ENCODE peak calls at places on chromosome 10, in eight cellular contexts. D is uterus, R is astrocyte, H is tibial nerve, S is thyroid gland, V is prostate gland, Y is fibroblast of lung, O is transverse colon. X is an unnamed sample. For H3K4me1, the result is how much of the 10 kb centered on the place peaks cover.

GRCh38 chr10:42491001-42491592 is 147.3 kb downstream of the ZNF33B start:
- DNase-seq in S (no peak), D (no peak), Y (peak), O (no peak), R (peak), V (no peak), H (no peak), X (no peak)

GRCh38 chr10:49138361-49138891 is 4.6 kb upstream of the FAM170B start:
- DNase-seq in D (peak), Y (peak), R (peak), O (no peak), S (no peak), V (no peak), H (no peak), X (no peak)

GRCh38 chr10:69892436-69893215 is 90.9 kb downstream of the COL13A1 start:
- DNase-seq in D (no peak), H (no peak), S (peak), V (no peak), O (no peak), Y (no peak), R (no peak), X (no peak)

GRCh38 chr10:127882391-127882790 is 10.3 kb downstream of the CLRN3 start:
- DNase-seq in H (no peak), D (no peak), O (no peak), V (no peak), R (no peak), S (no peak), Y (no peak), X (no peak)

GRCh38 chr10:121167534-121168243 is 316.5 kb downstream of the WDR11 start:
- DNase-seq in D (no peak), O (peak), V (no peak), R (peak), H (no peak), S (no peak), Y (peak), X (no peak)

GRCh38 chr10:123512881-123513822 is 153.0 kb upstream of the GPR26 start:
- DNase-seq in V (no peak), H (no peak), O (no peak), S (no peak), R (no peak), Y (no peak), D (no peak), X (no peak)

GRCh38 chr10:59323036-59323459 is 39.3 kb downstream of the FAM13C start:
- DNase-seq in Y (no peak), O (peak), V (peak), R (no peak), S (peak), H (no peak), D (no peak), X (no peak)

GRCh38 chr10:95788830-95789229 is 32.9 kb downstream of the ENTPD1 start:
- DNase-seq in R (peak), O (no peak), Y (peak), S (no peak), D (no peak), H (no peak), V (no peak), X (no peak)

GRCh38 chr10:82827901-82828300 is 952.9 kb downstream of the NRG3 start:
- DNase-seq in V (no peak), S (no peak), O (no peak), Y (no peak), H (no peak), R (no peak), D (no peak), X (no peak)

GRCh38 chr10:34063592-34063991 is 729.1 kb upstream of the NRP1 start:
- DNase-seq in H (no peak), S (no peak), R (no peak), Y (no peak), D (no peak), O (no peak), V (no peak), X (no peak)

GRCh38 chr10:14449293-14449815 is 118.6 kb upstream of the FRMD4A start:
- DNase-seq in S (no peak), O (no peak), D (no peak), Y (no peak), R (no peak), H (no peak), V (no peak), X (no peak)

GRCh38 chr10:127755758-127756157 is 18.8 kb downstream of the FOXI2 start:
- DNase-seq in V (no peak), O (no peak), H (no peak), D (no peak), Y (no peak), R (no peak), S (peak), X (no peak)

GRCh38 chr10:124742418-124743187 is 1.6 kb downstream of the FAM53B start:
- DNase-seq in D (peak), Y (peak), V (no peak), O (no peak), R (no peak), H (no peak), S (no peak), X (no peak)

GRCh38 chr10:31749981-31750850 is 178.4 kb downstream of the ARHGAP12 start:
- DNase-seq in R (peak), D (peak), Y (no peak), O (peak), S (peak), H (no peak), V (no peak), X (no peak)

GRCh38 chr10:1626835-1627234 is 110.5 kb downstream of the ADARB2 start:
- DNase-seq in D (no peak), R (no peak), V (no peak), O (no peak), Y (no peak), H (no peak), S (no peak), X (no peak)

GRCh38 chr10:47294057-47294456 is 5.9 kb upstream of the GDF10 start:
- DNase-seq in S (no peak), Y (no peak), V (no peak), R (no peak), H (no peak), D (peak), O (no peak), X (no peak)

GRCh38 chr10:98309366-98310355 is 41.7 kb upstream of the LOXL4 start:
- DNase-seq in H (peak), D (peak), Y (peak), S (peak), O (peak), V (peak), R (peak), X (peak)

GRCh38 chr10:121662945-121663917 is 65.0 kb upstream of the FGFR2 start:
- DNase-seq in Y (no peak), O (peak), S (peak), H (no peak), R (no peak), D (no peak), V (no peak), X (no peak)

GRCh38 chr10:105699504-105699903 is 1058.4 kb downstream of the SORCS3 start:
- DNase-seq in V (no peak), O (no peak), H (no peak), R (no peak), S (no peak), Y (no peak), D (no peak), X (no peak)

GRCh38 chr10:96440257-96441125 is 73.2 kb downstream of the TLL2 start:
- DNase-seq in S (no peak), Y (no peak), D (no peak), R (no peak), O (no peak), V (no peak), H (no peak), X (no peak)

GRCh38 chr10:53749439-53749838 is 976.9 kb upstream of the MBL2 start:
- DNase-seq in R (no peak), V (no peak), H (no peak), Y (no peak), O (no peak), S (no peak), D (no peak), X (no peak)

GRCh38 chr10:86646933-86647332 is 7.4 kb upstream of the OPN4 start:
- DNase-seq in R (no peak), S (no peak), H (no peak), O (no peak), D (no peak), Y (no peak), V (no peak), X (no peak)

GRCh38 chr10:36494386-36494785 is 631.0 kb upstream of the ANKRD30A start:
- DNase-seq in R (peak), D (no peak), O (no peak), Y (peak), S (no peak), H (no peak), V (no peak), X (no peak)

GRCh38 chr10:49285232-49285631 is 13.7 kb upstream of the C10orf71 start:
- DNase-seq in D (no peak), R (no peak), H (no peak), V (no peak), S (no peak), Y (no peak), O (no peak), X (no peak)

GRCh38 chr10:57664815-57665214 is 602.9 kb downstream of the IPMK start:
- DNase-seq in S (no peak), D (no peak), R (no peak), O (no peak), H (no peak), Y (peak), V (no peak), X (no peak)

GRCh38 chr10:60281792-60282353 is 107.8 kb downstream of the ANK3 start:
- DNase-seq in R (no peak), O (no peak), V (no peak), H (no peak), S (no peak), D (no peak), Y (no peak), X (no peak)

GRCh38 chr10:6108631-6109443 is 20.0 kb downstream of the RBM17 start:
- DNase-seq in Y (peak), R (peak), H (no peak), O (no peak), V (no peak), D (no peak), S (peak), X (no peak)

GRCh38 chr10:93006435-93007039 is 54.1 kb upstream of the CYP26C1 start:
- DNase-seq in Y (peak), O (no peak), H (no peak), S (no peak), R (peak), D (no peak), V (peak), X (no peak)

GRCh38 chr10:92604841-92605240 is 11.9 kb downstream of the KIF11 start:
- DNase-seq in D (no peak), O (no peak), Y (no peak), R (no peak), S (no peak), H (no peak), V (no peak), X (no peak)

GRCh38 chr10:63539994-63540393 is 18.8 kb downstream of the REEP3 start:
- DNase-seq in H (no peak), R (no peak), V (no peak), D (no peak), S (no peak), Y (no peak), O (no peak), X (no peak)

GRCh38 chr10:31041011-31041410 is 9.3 kb upstream of the ZNF438 start:
- DNase-seq in D (no peak), V (no peak), O (no peak), H (no peak), Y (peak), S (no peak), R (peak), X (no peak)

GRCh38 chr10:15202639-15203038 is 34.1 kb upstream of the NMT2 start:
- DNase-seq in S (no peak), H (no peak), O (no peak), R (no peak), V (no peak), Y (no peak), D (no peak), X (no peak)

GRCh38 chr10:130215076-130215917 is 79.1 kb downstream of the GLRX3 start:
- DNase-seq in D (no peak), S (no peak), O (no peak), R (no peak), V (no peak), Y (no peak), H (no peak), X (no peak)

GRCh38 chr10:79404690-79405131 is 40.7 kb downstream of the ZCCHC24 start:
- DNase-seq in R (no peak), D (peak), H (no peak), Y (no peak), S (peak), V (no peak), O (peak), X (no peak)

GRCh38 chr10:6177880-6178281 is 24.9 kb upstream of the PFKFB3 start:
- DNase-seq in S (no peak), R (no peak), V (no peak), Y (no peak), H (no peak), O (no peak), D (no peak), X (no peak)

GRCh38 chr10:17910144-17910789 is 41.5 kb upstream of the SLC39A12 start:
- DNase-seq in H (no peak), R (peak), O (peak), D (peak), Y (peak), S (peak), V (peak), X (no peak)

GRCh38 chr10:94614558-94614957 is 69.0 kb downstream of the HELLS start:
- DNase-seq in D (no peak), V (no peak), H (no peak), O (no peak), S (no peak), R (no peak), Y (no peak), X (no peak)

GRCh38 chr10:9222917-9223316 is 1168.4 kb downstream of the GATA3 start:
- DNase-seq in V (no peak), R (peak), O (no peak), S (no peak), H (no peak), Y (peak), D (no peak), X (no peak)

DNA sequence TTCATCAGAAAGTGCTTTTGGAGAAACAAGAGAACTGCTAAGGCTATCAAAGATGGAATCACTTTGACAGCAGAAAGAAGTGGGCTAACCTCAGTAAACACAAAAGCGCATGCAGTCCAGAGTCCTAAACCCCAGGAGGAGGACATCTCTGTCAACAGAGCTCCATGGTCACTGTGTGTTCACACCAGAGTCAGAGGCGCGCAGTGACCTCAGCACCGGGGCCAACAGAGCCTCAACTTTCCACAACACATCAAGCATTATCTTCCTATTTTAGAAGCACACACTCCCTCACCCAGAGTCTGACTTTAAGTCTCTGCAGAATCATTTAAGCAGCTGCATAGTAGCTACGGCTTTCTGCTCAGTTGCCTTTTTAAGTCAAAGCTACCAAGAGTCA is 195.3 kb downstream of the DIP2C start:
- DNase-seq in R (no peak), Y (no peak), H (no peak), V (no peak), O (no peak), D (no peak), S (no peak), X (no peak)
- H3K4me1 ChIP-seq in R (under half), Y (under half), H (under half), V (under half), O (under half), D (under half), S (under half), X (under half)

GRCh38 chr10:131982796-131983195 is 1.1 kb upstream of the BNIP3 start:
- DNase-seq in O (no peak), V (peak), D (no peak), R (no peak), H (no peak), S (no peak), Y (no peak), X (no peak)

GRCh38 chr10:131980757-131981428 is 830 bp downstream of the BNIP3 start:
- DNase-seq in D (no peak), S (peak), O (no peak), V (no peak), R (no peak), Y (no peak), H (no peak), X (no peak)

GRCh38 chr10:131982185-131982756 is 548 bp upstream of the BNIP3 start:
- DNase-seq in H (no peak), S (no peak), R (no peak), V (no peak), O (no peak), Y (no peak), D (no peak), X (no peak)

GRCh38 chr10:131980321-131980720 is 1.4 kb downstream of the BNIP3 start:
- DNase-seq in O (no peak), H (no peak), D (no peak), Y (no peak), V (no peak), R (no peak), S (no peak), X (no peak)

GRCh38 chr10:131981429-131982184 is at the start of gene BNIP3:
- DNase-seq in H (peak), V (peak), D (peak), R (peak), S (peak), Y (peak), O (peak), X (peak)
- TF ChIP-seq CTCF in H (no peak), V (no peak), D (no peak), R (no peak), S (peak), Y (no peak), O (no peak), X (peak)

GRCh38 chr10:3666525-3667302 is 118.3 kb downstream of the KLF6 start:
- DNase-seq in V (no peak), S (no peak), H (no peak), Y (no peak), O (no peak), R (no peak), D (no peak), X (no peak)

GRCh38 chr10:3671431-3671955 is 113.5 kb downstream of the KLF6 start:
- DNase-seq in O (no peak), H (no peak), D (no peak), V (no peak), S (no peak), R (no peak), Y (no peak), X (no peak)

GRCh38 chr10:3668276-3668960 is 116.6 kb downstream of the KLF6 start:
- DNase-seq in R (peak), V (peak), H (no peak), D (peak), O (peak), S (peak), Y (peak), X (no peak)

GRCh38 chr10:3672220-3672619 is 112.8 kb downstream of the KLF6 start:
- DNase-seq in Y (peak), H (no peak), V (no peak), S (no peak), D (no peak), O (no peak), R (no peak), X (no peak)

GRCh38 chr10:3668961-3669330 is 116.1 kb downstream of the KLF6 start:
- DNase-seq in H (no peak), S (no peak), R (no peak), V (no peak), D (no peak), Y (no peak), O (no peak), X (no peak)
- H3K27ac ChIP-seq in H (no peak), S (peak), R (no peak), V (no peak), D (no peak), Y (no peak), O (no peak), X (no peak)

GRCh38 chr10:111479966-111480365 is 403.1 kb downstream of the ADRA2A start:
- DNase-seq in O (no peak), V (no peak), R (peak), D (no peak), H (no peak), Y (peak), S (no peak), X (no peak)
- H3K4me1 ChIP-seq in O (under half), V (under half), R (under half), D (under half), H (under half), Y (under half), S (under half), X (under half)

DNA sequence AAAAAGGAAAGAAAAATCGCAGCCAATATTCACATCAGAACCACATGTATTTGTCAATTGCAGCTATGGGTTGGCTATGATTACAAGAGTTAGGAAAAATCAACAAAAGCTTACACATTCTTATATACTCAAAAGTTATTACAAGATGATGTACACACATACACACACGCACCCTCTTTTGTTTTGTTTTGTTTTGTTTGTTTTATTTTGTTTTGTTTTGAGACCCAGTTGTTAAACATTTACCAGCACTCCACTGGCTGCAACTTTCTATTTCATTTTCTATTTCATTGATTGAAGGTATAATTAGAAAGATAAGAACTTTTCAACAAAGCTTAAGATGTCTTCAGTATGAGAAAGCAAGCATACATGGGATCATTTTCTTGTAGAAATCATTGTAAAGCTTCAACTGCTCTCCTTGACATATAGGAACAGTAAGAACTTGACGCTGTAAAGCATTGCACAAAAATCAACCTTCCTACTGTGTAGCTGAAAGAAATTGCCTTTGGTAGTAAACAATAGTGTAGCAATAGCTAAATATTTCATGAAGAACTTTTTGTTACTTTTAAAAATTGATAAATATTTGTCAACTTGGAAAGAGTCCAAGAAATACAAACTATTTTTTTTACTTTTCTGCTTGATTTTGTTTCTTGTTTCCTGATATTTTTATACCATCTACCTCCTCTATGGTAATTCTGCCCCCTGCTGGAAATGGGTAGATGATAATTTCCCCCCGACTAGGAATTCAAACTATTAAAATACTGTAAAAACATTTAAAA is 205.9 kb downstream of the MBL2 start:
- DNase-seq in R (peak), V (no peak), D (no peak), O (no peak), H (no peak), Y (peak), S (no peak), X (no peak)
- TF ChIP-seq CTCF in R (peak), V (no peak), D (no peak), O (no peak), H (no peak), Y (peak), S (no peak), X (peak)

GRCh38 chr10:72175166-72175565 is 40.6 kb upstream of the ANAPC16 start:
- DNase-seq in Y (peak), O (no peak), H (no peak), S (no peak), R (peak), D (no peak), V (no peak), X (no peak)
- H3K27ac ChIP-seq in Y (no peak), O (no peak), H (no peak), S (no peak), R (peak), D (no peak), V (no peak), X (no peak)

GRCh38 chr10:103643381-103643780 is 149.9 kb downstream of the NEURL1 start:
- DNase-seq in O (no peak), D (no peak), V (peak), Y (no peak), S (no peak), R (no peak), H (no peak), X (no peak)
- H3K4me1 ChIP-seq in O (under half), D (under half), V (under half), Y (under half), S (under half), R (under half), H (under half), X (half or more)